ENCODE peak calls at places on chromosomes 16 and 17, in four cellular contexts. One of them, this sample, is unnamed.
A peak's percentile ranks its signal among the peaks of the same experiment; 100 is the strongest.

GRCh38 chr17:29125651-29126050 is 54.5 kb downstream of the MYO18A start:
- DNase-seq in stomach: no peak
- DNase-seq in GM12878: no peak
- DNase-seq in suprapubic skin: no peak
- DNase-seq in this sample: no peak

GRCh38 chr17:69414408-69415274 is at the start of gene MAP2K6:
- DNase-seq in stomach: peak; percentile 81
- DNase-seq in GM12878: peak; percentile 60
- DNase-seq in suprapubic skin: peak; percentile 86
- DNase-seq in this sample: peak; percentile 77

GRCh38 chr17:44878627-44879221 is 20.5 kb downstream of the EFTUD2 start:
- DNase-seq in stomach: no peak
- DNase-seq in GM12878: no peak
- DNase-seq in suprapubic skin: no peak
- DNase-seq in this sample: no peak

GRCh38 chr17:73492802-73493139 is 151.5 kb downstream of the SDK2 start:
- DNase-seq in stomach: no peak
- DNase-seq in GM12878: no peak
- DNase-seq in suprapubic skin: no peak
- DNase-seq in this sample: no peak

GRCh38 chr16:16178455-16179162 is 44.7 kb downstream of the ABCC6 start:
- DNase-seq in stomach: no peak
- DNase-seq in GM12878: no peak
- DNase-seq in suprapubic skin: no peak
- DNase-seq in this sample: no peak

GRCh38 chr17:47844230-47844629 is 3.2 kb upstream of the SCRN2 start:
- DNase-seq in stomach: no peak
- DNase-seq in GM12878: no peak
- DNase-seq in suprapubic skin: no peak
- DNase-seq in this sample: no peak

GRCh38 chr17:16419929-16420271 is 4.5 kb downstream of the TRPV2 start:
- DNase-seq in stomach: no peak
- DNase-seq in GM12878: no peak
- DNase-seq in suprapubic skin: no peak
- DNase-seq in this sample: no peak

GRCh38 chr16:24555346-24555872 is 16.0 kb downstream of the RBBP6 start:
- DNase-seq in stomach: no peak
- DNase-seq in GM12878: no peak
- DNase-seq in suprapubic skin: no peak
- DNase-seq in this sample: no peak

GRCh38 chr16:83244057-83244456 is 563.7 kb upstream of the HSBP1 start:
- DNase-seq in stomach: no peak
- DNase-seq in GM12878: no peak
- DNase-seq in suprapubic skin: no peak
- DNase-seq in this sample: no peak

GRCh38 chr17:57429966-57430365 is 173.6 kb downstream of the MSI2 start:
- DNase-seq in stomach: no peak
- DNase-seq in GM12878: no peak
- DNase-seq in suprapubic skin: no peak
- DNase-seq in this sample: no peak

GRCh38 chr17:45311762-45312476 is 4.9 kb downstream of the MAP3K14 start:
- DNase-seq in stomach: peak; percentile 82
- DNase-seq in GM12878: no peak
- DNase-seq in suprapubic skin: no peak
- DNase-seq in this sample: peak; percentile 39

GRCh38 chr16:89407925-89408300 is 82.4 kb downstream of the ANKRD11 start:
- DNase-seq in stomach: no peak
- DNase-seq in GM12878: no peak
- DNase-seq in suprapubic skin: no peak
- DNase-seq in this sample: no peak

GRCh38 chr17:7483238-7484066 is 714 bp upstream of the POLR2A start:
- DNase-seq in stomach: peak; percentile 90
- DNase-seq in GM12878: peak; percentile 54
- DNase-seq in suprapubic skin: peak; percentile 99
- DNase-seq in this sample: peak; percentile 95

GRCh38 chr16:69469807-69470561 is 45.6 kb downstream of the CYB5B start:
- DNase-seq in stomach: no peak
- DNase-seq in GM12878: peak; percentile 90
- DNase-seq in suprapubic skin: no peak
- DNase-seq in this sample: no peak

GRCh38 chr16:1054660-1055556 is 17.6 kb upstream of the SSTR5 start:
- DNase-seq in stomach: peak; percentile 68
- DNase-seq in GM12878: no peak
- DNase-seq in suprapubic skin: no peak
- DNase-seq in this sample: peak; percentile 39

GRCh38 chr17:72661093-72661944 is 431.2 kb downstream of the SLC39A11 start:
- DNase-seq in stomach: no peak
- DNase-seq in GM12878: no peak
- DNase-seq in suprapubic skin: no peak
- DNase-seq in this sample: no peak

GRCh38 chr17:49869038-49869374 is 21.1 kb upstream of the TAC4 start:
- DNase-seq in stomach: no peak
- DNase-seq in GM12878: no peak
- DNase-seq in suprapubic skin: no peak
- DNase-seq in this sample: no peak

GRCh38 chr16:85515830-85516397 is 97.2 kb upstream of the GSE1 start:
- DNase-seq in stomach: peak; percentile 69
- DNase-seq in GM12878: no peak
- DNase-seq in suprapubic skin: no peak
- DNase-seq in this sample: no peak

GRCh38 chr16:30858111-30858495 is 35.8 kb downstream of the BCL7C start:
- DNase-seq in stomach: no peak
- DNase-seq in GM12878: no peak
- DNase-seq in suprapubic skin: no peak
- DNase-seq in this sample: no peak

GRCh38 chr16:12462690-12463646 is 340.7 kb downstream of the CPPED1 start:
- DNase-seq in stomach: no peak
- DNase-seq in GM12878: no peak
- DNase-seq in suprapubic skin: no peak
- DNase-seq in this sample: no peak

GRCh38 chr16:12461201-12461600 is 342.5 kb downstream of the CPPED1 start:
- DNase-seq in stomach: no peak
- DNase-seq in GM12878: no peak
- DNase-seq in suprapubic skin: no peak
- DNase-seq in this sample: no peak

GRCh38 chr16:12461971-12462370 is 341.7 kb downstream of the CPPED1 start:
- DNase-seq in stomach: no peak
- DNase-seq in GM12878: no peak
- DNase-seq in suprapubic skin: no peak
- DNase-seq in this sample: no peak

GRCh38 chr16:12467418-12468210 is 336.1 kb downstream of the CPPED1 start:
- DNase-seq in stomach: no peak
- DNase-seq in GM12878: no peak
- DNase-seq in suprapubic skin: no peak
- DNase-seq in this sample: no peak

DNA sequence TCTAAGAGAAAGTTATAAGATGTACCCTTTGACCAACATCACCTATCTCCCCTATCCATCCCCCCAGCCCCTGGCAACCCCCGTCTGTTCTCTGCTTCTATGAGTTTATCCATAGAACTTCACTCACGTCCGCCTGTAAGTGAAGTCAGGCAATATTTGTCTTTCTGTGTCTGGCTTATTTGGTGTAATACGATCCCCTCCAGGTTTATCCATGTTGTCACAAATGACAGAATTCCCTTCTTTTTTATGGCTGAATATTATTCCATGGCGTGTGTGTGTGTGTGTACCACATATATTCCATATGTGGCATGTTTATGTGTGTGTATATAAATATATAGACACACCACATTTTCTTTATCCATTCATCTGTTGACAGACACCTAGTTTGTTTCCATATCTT is 339.7 kb downstream of the CPPED1 start:
- DNase-seq in stomach: no peak
- DNase-seq in GM12878: no peak
- DNase-seq in suprapubic skin: no peak
- DNase-seq in this sample: no peak
- H3K4me3 ChIP-seq in stomach: no peak overlapping the region
- H3K4me3 ChIP-seq in GM12878: no peak overlapping the region
- H3K4me3 ChIP-seq in suprapubic skin: no peak overlapping the region
- H3K4me3 ChIP-seq in this sample: no peak overlapping the region

GRCh38 chr17:43170140-43170765 is 761 bp upstream of the NBR1 start:
- DNase-seq in stomach: peak; percentile 91
- DNase-seq in GM12878: peak; percentile 85
- DNase-seq in suprapubic skin: peak; percentile 96
- DNase-seq in this sample: peak; percentile 90

GRCh38 chr17:43171761-43172487 is 910 bp downstream of the NBR1 start:
- DNase-seq in stomach: no peak
- DNase-seq in GM12878: no peak
- DNase-seq in suprapubic skin: no peak
- DNase-seq in this sample: peak; percentile 62

GRCh38 chr17:43175213-43176118 is 4.5 kb downstream of the NBR1 start:
- DNase-seq in stomach: no peak
- DNase-seq in GM12878: no peak
- DNase-seq in suprapubic skin: no peak
- DNase-seq in this sample: no peak

GRCh38 chr17:43170766-43171681 is at the start of gene NBR1:
- DNase-seq in stomach: peak; percentile 97
- DNase-seq in GM12878: peak; percentile 100
- DNase-seq in suprapubic skin: peak; percentile 98
- DNase-seq in this sample: peak; percentile 97

GRCh38 chr17:43169561-43170139 is 1.4 kb upstream of the NBR1 start:
- DNase-seq in stomach: peak; percentile 66
- DNase-seq in GM12878: no peak
- DNase-seq in suprapubic skin: no peak
- DNase-seq in this sample: peak; percentile 56
- TF ChIP-seq EP300 in stomach: no peak
- TF ChIP-seq EP300 in GM12878: no peak
- TF ChIP-seq EP300 in suprapubic skin: no peak
- TF ChIP-seq EP300 in this sample: no peak

GRCh38 chr16:67240506-67240905 is 6.8 kb downstream of the FHOD1 start:
- DNase-seq in stomach: no peak
- DNase-seq in GM12878: no peak
- DNase-seq in suprapubic skin: no peak
- DNase-seq in this sample: no peak
- H3K4me1 ChIP-seq in stomach: peaks cover 66% of the 10 kb centered on the region
- H3K4me1 ChIP-seq in GM12878: peaks cover 28% of the 10 kb centered on the region
- H3K4me1 ChIP-seq in suprapubic skin: peaks cover 53% of the 10 kb centered on the region
- H3K4me1 ChIP-seq in this sample: peaks cover 9% of the 10 kb centered on the region

GRCh38 chr17:77433385-77434135 is 292.8 kb downstream of the SEC14L1 start:
- DNase-seq in stomach: no peak
- DNase-seq in GM12878: no peak
- DNase-seq in suprapubic skin: no peak
- DNase-seq in this sample: peak; percentile 64
- H3K4me3 ChIP-seq in stomach: no peak overlapping the region
- H3K4me3 ChIP-seq in GM12878: no peak overlapping the region
- H3K4me3 ChIP-seq in suprapubic skin: no peak overlapping the region
- H3K4me3 ChIP-seq in this sample: no peak overlapping the region

GRCh38 chr16:4431023-4431422 is 5.4 kb downstream of the DNAJA3 start:
- DNase-seq in stomach: no peak
- DNase-seq in GM12878: no peak
- DNase-seq in suprapubic skin: no peak
- DNase-seq in this sample: no peak

GRCh38 chr16:4433228-4433627 is 7.6 kb downstream of the DNAJA3 start:
- DNase-seq in stomach: no peak
- DNase-seq in GM12878: no peak
- DNase-seq in suprapubic skin: no peak
- DNase-seq in this sample: no peak

GRCh38 chr16:4437366-4437765 is 11.7 kb downstream of the DNAJA3 start:
- DNase-seq in stomach: no peak
- DNase-seq in GM12878: no peak
- DNase-seq in suprapubic skin: no peak
- DNase-seq in this sample: no peak

GRCh38 chr16:4435668-4436067 is 10.0 kb downstream of the DNAJA3 start:
- DNase-seq in stomach: no peak
- DNase-seq in GM12878: no peak
- DNase-seq in suprapubic skin: no peak
- DNase-seq in this sample: no peak

GRCh38 chr16:4433914-4434787 is 8.5 kb downstream of the DNAJA3 start:
- DNase-seq in stomach: no peak
- DNase-seq in GM12878: no peak
- DNase-seq in suprapubic skin: no peak
- DNase-seq in this sample: no peak
- TF ChIP-seq EP300 in stomach: no peak
- TF ChIP-seq EP300 in GM12878: no peak
- TF ChIP-seq EP300 in suprapubic skin: no peak
- TF ChIP-seq EP300 in this sample: no peak

GRCh38 chr17:77191266-77191665 is 50.5 kb downstream of the SEC14L1 start:
- DNase-seq in stomach: no peak
- DNase-seq in GM12878: no peak
- DNase-seq in suprapubic skin: no peak
- DNase-seq in this sample: no peak

GRCh38 chr17:77189148-77189547 is 48.4 kb downstream of the SEC14L1 start:
- DNase-seq in stomach: no peak
- DNase-seq in GM12878: peak; percentile 64
- DNase-seq in suprapubic skin: no peak
- DNase-seq in this sample: no peak

GRCh38 chr17:77186141-77186604 is 45.4 kb downstream of the SEC14L1 start:
- DNase-seq in stomach: no peak
- DNase-seq in GM12878: no peak
- DNase-seq in suprapubic skin: no peak
- DNase-seq in this sample: no peak

GRCh38 chr17:77190561-77190960 is 49.8 kb downstream of the SEC14L1 start:
- DNase-seq in stomach: no peak
- DNase-seq in GM12878: no peak
- DNase-seq in suprapubic skin: no peak
- DNase-seq in this sample: no peak

DNA sequence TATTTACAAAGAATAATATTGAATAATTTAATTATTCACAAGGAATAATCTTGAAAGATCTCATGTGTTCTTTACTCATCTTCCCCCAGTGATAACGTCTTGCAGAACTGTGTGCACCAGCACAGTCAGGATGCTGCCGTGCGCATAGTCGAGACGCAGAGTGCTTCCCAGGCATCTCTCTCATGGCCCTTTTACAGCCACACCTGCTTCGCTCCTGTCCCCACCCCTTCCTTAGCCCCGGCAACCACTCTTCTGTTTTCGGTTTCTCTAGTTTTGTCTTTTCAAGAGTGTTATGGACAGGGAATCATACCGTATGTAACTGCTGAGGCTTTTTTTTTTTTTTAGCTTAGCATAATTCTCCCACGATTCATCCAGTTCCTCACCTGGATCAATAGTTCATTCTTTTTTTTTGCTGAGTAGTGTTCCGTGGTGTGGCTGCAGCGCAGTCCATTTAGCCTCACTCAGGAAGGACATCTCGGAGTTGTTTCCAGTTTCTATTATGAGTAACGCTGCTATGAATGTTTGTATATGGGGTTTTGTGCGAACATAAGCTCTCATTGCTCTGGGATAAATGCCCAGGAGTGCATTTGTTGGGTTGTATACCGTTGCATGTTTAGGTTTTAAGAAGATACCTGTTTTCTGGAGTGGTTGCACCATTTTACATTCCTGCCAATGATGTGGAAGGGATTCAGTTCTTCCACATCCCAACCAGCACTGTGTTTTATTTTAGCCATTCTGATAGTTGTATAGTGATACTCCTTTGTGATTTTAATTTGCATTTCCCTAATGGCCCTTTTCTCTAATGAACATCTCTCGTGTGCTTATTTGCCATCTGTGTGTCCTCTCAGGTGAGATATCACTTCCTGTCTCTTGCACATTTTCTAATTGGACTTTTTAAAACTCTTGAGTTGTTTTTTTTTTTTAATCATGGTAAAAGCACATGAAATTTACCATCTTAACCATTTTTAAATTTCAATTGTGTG is 47.6 kb downstream of the SEC14L1 start:
- DNase-seq in stomach: no peak
- DNase-seq in GM12878: no peak
- DNase-seq in suprapubic skin: no peak
- DNase-seq in this sample: no peak
- H3K4me1 ChIP-seq in stomach: peaks cover 65% of the 10 kb centered on the region
- H3K4me1 ChIP-seq in GM12878: peaks cover 57% of the 10 kb centered on the region
- H3K4me1 ChIP-seq in suprapubic skin: peaks cover 25% of the 10 kb centered on the region
- H3K4me1 ChIP-seq in this sample: peaks cover 11% of the 10 kb centered on the region

GRCh38 chr16:75114946-75115825 is 1.4 kb downstream of the LDHD start:
- DNase-seq in stomach: no peak
- DNase-seq in GM12878: no peak
- DNase-seq in suprapubic skin: no peak
- DNase-seq in this sample: no peak
- H3K4me3 ChIP-seq in stomach: peak overlapping the region; percentile 57
- H3K4me3 ChIP-seq in GM12878: no peak overlapping the region
- H3K4me3 ChIP-seq in suprapubic skin: no peak overlapping the region
- H3K4me3 ChIP-seq in this sample: peak overlapping the region; percentile 50

This sample was measured in ovary.